ENCODE peak calls at places on chromosomes 4 and X, in six cellular contexts. One of them, this sample, is unnamed.

GRCh38 chr4:43132010-43132582 is 239.6 kb downstream of the GRXCR1 start:
- DNase-seq in H9: peak
- DNase-seq in mammary epithelial cell: peak
- DNase-seq in HepG2: peak
- DNase-seq in A549: peak
- DNase-seq in IMR-90: peak
- DNase-seq in this sample: peak

GRCh38 chrX:150465856-150466775 is 102.3 kb upstream of the MTM1 start:
- DNase-seq in IMR-90: no peak
- DNase-seq in A549: no peak
- DNase-seq in HepG2: no peak
- DNase-seq in mammary epithelial cell: no peak
- DNase-seq in H9: no peak
- DNase-seq in this sample: no peak

GRCh38 chrX:49110417-49110816 is 13.1 kb downstream of the GPKOW start:
- DNase-seq in mammary epithelial cell: no peak
- DNase-seq in H9: no peak
- DNase-seq in HepG2: no peak
- DNase-seq in IMR-90: no peak
- DNase-seq in A549: no peak
- DNase-seq in this sample: no peak

GRCh38 chr4:4425696-4426095 is 38.8 kb downstream of the NSG1 start:
- DNase-seq in IMR-90: no peak
- DNase-seq in H9: peak
- DNase-seq in HepG2: no peak
- DNase-seq in mammary epithelial cell: no peak
- DNase-seq in A549: no peak
- DNase-seq in this sample: no peak

GRCh38 chr4:87497141-87497540 is 32.0 kb downstream of the SPARCL1 start:
- DNase-seq in H9: no peak
- DNase-seq in IMR-90: no peak
- DNase-seq in A549: peak
- DNase-seq in mammary epithelial cell: no peak
- DNase-seq in HepG2: no peak
- DNase-seq in this sample: peak

GRCh38 chrX:20519826-20520225 is 253.1 kb upstream of the RPS6KA3 start:
- DNase-seq in HepG2: no peak
- DNase-seq in H9: no peak
- DNase-seq in mammary epithelial cell: no peak
- DNase-seq in A549: no peak
- DNase-seq in IMR-90: no peak
- DNase-seq in this sample: no peak

GRCh38 chr4:149161247-149161646 is 654.4 kb downstream of the IQCM start:
- DNase-seq in IMR-90: peak
- DNase-seq in A549: no peak
- DNase-seq in H9: no peak
- DNase-seq in mammary epithelial cell: no peak
- DNase-seq in HepG2: no peak
- DNase-seq in this sample: no peak

GRCh38 chrX:11555759-11556158 is 110.0 kb downstream of the ARHGAP6 start:
- DNase-seq in IMR-90: no peak
- DNase-seq in H9: no peak
- DNase-seq in mammary epithelial cell: no peak
- DNase-seq in HepG2: peak
- DNase-seq in A549: no peak
- DNase-seq in this sample: no peak

GRCh38 chr4:140252144-140252741 is 98.3 kb upstream of the MAML3 start:
- DNase-seq in mammary epithelial cell: no peak
- DNase-seq in IMR-90: no peak
- DNase-seq in A549: peak
- DNase-seq in HepG2: no peak
- DNase-seq in H9: peak
- DNase-seq in this sample: peak

GRCh38 chrX:110341189-110342035 is 17.2 kb upstream of the RTL9 start:
- DNase-seq in A549: peak
- DNase-seq in IMR-90: peak
- DNase-seq in mammary epithelial cell: peak
- DNase-seq in HepG2: no peak
- DNase-seq in H9: no peak
- DNase-seq in this sample: no peak

GRCh38 chrX:46180258-46180687 is 364.9 kb downstream of the ZNF674 start:
- DNase-seq in mammary epithelial cell: peak
- DNase-seq in IMR-90: peak
- DNase-seq in A549: peak
- DNase-seq in H9: no peak
- DNase-seq in HepG2: peak
- DNase-seq in this sample: peak

GRCh38 chr4:39987505-39987904 is 9.8 kb upstream of the PDS5A start:
- DNase-seq in IMR-90: no peak
- DNase-seq in A549: no peak
- DNase-seq in HepG2: peak
- DNase-seq in mammary epithelial cell: no peak
- DNase-seq in H9: no peak
- DNase-seq in this sample: no peak

GRCh38 chr4:44326716-44327115 is 121.9 kb downstream of the KCTD8 start:
- DNase-seq in IMR-90: no peak
- DNase-seq in mammary epithelial cell: no peak
- DNase-seq in A549: no peak
- DNase-seq in HepG2: no peak
- DNase-seq in H9: no peak
- DNase-seq in this sample: no peak

GRCh38 chr4:119300072-119300387 is 21.9 kb downstream of the FABP2 start:
- DNase-seq in A549: no peak
- DNase-seq in H9: no peak
- DNase-seq in IMR-90: peak
- DNase-seq in mammary epithelial cell: no peak
- DNase-seq in HepG2: no peak
- DNase-seq in this sample: no peak

GRCh38 chrX:48897157-48897620 is 379 bp downstream of the TIMM17B start:
- DNase-seq in HepG2: peak
- DNase-seq in H9: peak
- DNase-seq in A549: peak
- DNase-seq in IMR-90: peak
- DNase-seq in mammary epithelial cell: peak
- DNase-seq in this sample: peak

GRCh38 chr4:137000432-137000831 is 531.9 kb downstream of the PCDH18 start:
- DNase-seq in A549: no peak
- DNase-seq in H9: no peak
- DNase-seq in IMR-90: no peak
- DNase-seq in mammary epithelial cell: no peak
- DNase-seq in HepG2: no peak
- DNase-seq in this sample: no peak

GRCh38 chrX:134896194-134896593 is 94.6 kb upstream of the SMIM10 start:
- DNase-seq in H9: no peak
- DNase-seq in HepG2: no peak
- DNase-seq in mammary epithelial cell: no peak
- DNase-seq in IMR-90: no peak
- DNase-seq in A549: no peak
- DNase-seq in this sample: no peak

GRCh38 chr4:26088433-26088928 is 174.5 kb downstream of the SMIM20 start:
- DNase-seq in A549: no peak
- DNase-seq in H9: no peak
- DNase-seq in mammary epithelial cell: peak
- DNase-seq in IMR-90: peak
- DNase-seq in HepG2: no peak
- DNase-seq in this sample: no peak

GRCh38 chr4:32985256-32985655 is 2265.1 kb downstream of the PCDH7 start:
- DNase-seq in IMR-90: no peak
- DNase-seq in mammary epithelial cell: no peak
- DNase-seq in HepG2: no peak
- DNase-seq in A549: no peak
- DNase-seq in H9: no peak
- DNase-seq in this sample: no peak

GRCh38 chrX:40446927-40447326 is 133.8 kb upstream of the ATP6AP2 start:
- DNase-seq in H9: no peak
- DNase-seq in IMR-90: no peak
- DNase-seq in A549: no peak
- DNase-seq in HepG2: no peak
- DNase-seq in mammary epithelial cell: no peak
- DNase-seq in this sample: no peak

GRCh38 chr4:169659736-169660670 is 39.6 kb downstream of the CLCN3 start:
- DNase-seq in A549: peak
- DNase-seq in mammary epithelial cell: peak
- DNase-seq in H9: peak
- DNase-seq in HepG2: peak
- DNase-seq in IMR-90: peak
- DNase-seq in this sample: peak

DNA sequence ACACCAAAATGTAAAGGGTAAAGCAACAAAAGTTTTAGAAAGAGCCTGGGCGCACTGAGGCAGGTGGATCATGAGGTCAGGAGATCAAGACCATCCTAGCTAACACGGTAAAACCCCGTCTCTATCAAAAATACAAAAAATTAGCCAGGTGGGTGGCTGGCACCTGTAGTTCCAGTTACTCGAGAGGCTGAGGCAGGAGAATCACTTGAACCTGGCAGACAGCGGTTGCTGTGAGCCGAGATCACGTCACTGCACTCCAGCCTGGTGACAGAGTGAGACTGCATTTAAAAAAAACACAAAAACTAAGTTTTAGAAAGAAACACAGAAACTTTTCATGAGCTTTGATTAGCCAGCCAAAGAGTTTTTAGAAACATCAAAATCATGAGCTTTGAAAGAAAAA is 76.5 kb downstream of the APBB2 start:
- DNase-seq in A549: no peak
- DNase-seq in IMR-90: no peak
- DNase-seq in HepG2: no peak
- DNase-seq in mammary epithelial cell: no peak
- DNase-seq in H9: no peak
- DNase-seq in this sample: no peak
- H3K4me2 ChIP-seq in A549: no peak
- H3K4me2 ChIP-seq in IMR-90: no peak
- H3K4me2 ChIP-seq in HepG2: no peak
- H3K4me2 ChIP-seq in mammary epithelial cell: no peak
- H3K4me2 ChIP-seq in H9: no peak
- H3K4me2 ChIP-seq in this sample: no peak

GRCh38 chr4:37884855-37885487 is 5.9 kb upstream of the TBC1D1 start:
- DNase-seq in H9: no peak
- DNase-seq in mammary epithelial cell: no peak
- DNase-seq in IMR-90: no peak
- DNase-seq in A549: no peak
- DNase-seq in HepG2: no peak
- DNase-seq in this sample: no peak
- H3K27ac ChIP-seq in H9: no peak
- H3K27ac ChIP-seq in mammary epithelial cell: no peak
- H3K27ac ChIP-seq in IMR-90: no peak
- H3K27ac ChIP-seq in A549: no peak
- H3K27ac ChIP-seq in HepG2: no peak
- H3K27ac ChIP-seq in this sample: no peak

DNA sequence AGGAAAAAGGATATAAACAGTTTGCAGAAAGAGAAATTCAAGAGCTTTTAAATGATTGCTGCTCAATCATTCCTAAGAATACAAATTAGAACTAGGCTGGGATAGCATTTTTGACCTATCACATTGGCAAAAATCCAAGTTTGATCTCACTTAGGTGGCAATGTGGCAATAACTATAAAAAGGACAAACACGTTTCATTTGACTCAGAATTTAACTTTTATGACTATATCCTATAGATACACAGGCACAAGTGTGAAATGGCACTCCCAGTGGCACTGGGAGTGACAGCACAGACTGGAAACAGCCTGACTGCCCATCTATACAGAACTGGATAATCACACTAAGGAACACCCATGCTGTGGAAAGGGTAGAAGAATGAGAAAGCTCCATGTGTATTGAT is 11.1 kb downstream of the CENPU start:
- DNase-seq in HepG2: no peak
- DNase-seq in H9: no peak
- DNase-seq in mammary epithelial cell: no peak
- DNase-seq in IMR-90: no peak
- DNase-seq in A549: no peak
- DNase-seq in this sample: no peak
- H3K4me2 ChIP-seq in HepG2: no peak
- H3K4me2 ChIP-seq in H9: no peak
- H3K4me2 ChIP-seq in mammary epithelial cell: no peak
- H3K4me2 ChIP-seq in IMR-90: no peak
- H3K4me2 ChIP-seq in A549: no peak
- H3K4me2 ChIP-seq in this sample: no peak

GRCh38 chr4:6779667-6780565 is 2.6 kb upstream of the KIAA0232 start:
- DNase-seq in H9: peak
- DNase-seq in HepG2: peak
- DNase-seq in mammary epithelial cell: no peak
- DNase-seq in IMR-90: peak
- DNase-seq in A549: no peak
- DNase-seq in this sample: peak

GRCh38 chr4:6781113-6781512 is 1.4 kb upstream of the KIAA0232 start:
- DNase-seq in IMR-90: no peak
- DNase-seq in HepG2: no peak
- DNase-seq in A549: no peak
- DNase-seq in mammary epithelial cell: no peak
- DNase-seq in H9: no peak
- DNase-seq in this sample: no peak

GRCh38 chr4:6777636-6778281 is 4.8 kb upstream of the KIAA0232 start:
- DNase-seq in IMR-90: no peak
- DNase-seq in HepG2: peak
- DNase-seq in mammary epithelial cell: no peak
- DNase-seq in A549: no peak
- DNase-seq in H9: no peak
- DNase-seq in this sample: no peak

GRCh38 chr4:6776920-6777635 is 5.4 kb upstream of the KIAA0232 start:
- DNase-seq in mammary epithelial cell: no peak
- DNase-seq in IMR-90: no peak
- DNase-seq in A549: no peak
- DNase-seq in HepG2: no peak
- DNase-seq in H9: no peak
- DNase-seq in this sample: no peak

GRCh38 chr4:6778435-6778834 is 4.1 kb upstream of the KIAA0232 start:
- DNase-seq in IMR-90: no peak
- DNase-seq in A549: no peak
- DNase-seq in H9: no peak
- DNase-seq in HepG2: no peak
- DNase-seq in mammary epithelial cell: no peak
- DNase-seq in this sample: no peak
- H3K27ac ChIP-seq in IMR-90: no peak
- H3K27ac ChIP-seq in A549: no peak
- H3K27ac ChIP-seq in H9: no peak
- H3K27ac ChIP-seq in HepG2: no peak
- H3K27ac ChIP-seq in mammary epithelial cell: no peak
- H3K27ac ChIP-seq in this sample: no peak

DNA sequence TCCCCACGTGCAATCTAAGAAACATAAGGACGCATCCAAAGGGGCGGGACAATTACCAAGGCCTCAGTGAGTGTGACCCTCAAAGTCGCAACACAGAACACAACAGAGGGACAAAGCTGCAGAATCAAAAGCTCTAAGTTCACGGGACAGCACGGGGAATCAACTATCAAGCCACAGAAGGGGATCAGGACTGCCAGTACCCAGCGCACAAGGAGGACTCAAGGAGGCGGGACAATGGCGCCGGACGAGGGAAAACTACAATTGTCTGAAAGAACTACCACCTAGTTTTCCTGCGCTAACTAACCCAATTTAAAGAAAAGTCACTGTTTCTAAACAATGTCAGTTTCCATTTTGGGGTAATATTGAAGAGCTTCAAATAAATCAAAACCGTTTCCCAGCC is 1.3 kb downstream of the FAM53A start:
- DNase-seq in HepG2: no peak
- DNase-seq in IMR-90: no peak
- DNase-seq in H9: no peak
- DNase-seq in A549: no peak
- DNase-seq in mammary epithelial cell: no peak
- DNase-seq in this sample: peak
- H3K4me2 ChIP-seq in HepG2: peak
- H3K4me2 ChIP-seq in IMR-90: peak
- H3K4me2 ChIP-seq in H9: peak
- H3K4me2 ChIP-seq in A549: no peak
- H3K4me2 ChIP-seq in mammary epithelial cell: peak
- H3K4me2 ChIP-seq in this sample: peak

This sample was measured in neural progenitor cell.